ENCODE peak calls at places on chromosome 9, in six cellular contexts. One of them, this sample, is unnamed. For H3K9me3, the result is how much of the 10 kb centered on the place peaks cover.

GRCh38 chr9:87883990-87884389 is 1.3 kb downstream of the SPATA31E1 start:
- DNase-seq in gastrocnemius medialis: no peak
- DNase-seq in prostate gland: peak
- DNase-seq in WERI-Rb-1: peak
- DNase-seq in tibial artery: no peak
- DNase-seq in heart right ventricle: no peak
- DNase-seq in this sample: no peak

GRCh38 chr9:127684576-127684975 is 22.2 kb upstream of the CFAP157 start:
- DNase-seq in heart right ventricle: no peak
- DNase-seq in WERI-Rb-1: no peak
- DNase-seq in prostate gland: no peak
- DNase-seq in tibial artery: no peak
- DNase-seq in gastrocnemius medialis: no peak
- DNase-seq in this sample: no peak

GRCh38 chr9:132049900-132050299 is 29.8 kb downstream of the MED27 start:
- DNase-seq in heart right ventricle: no peak
- DNase-seq in tibial artery: no peak
- DNase-seq in WERI-Rb-1: no peak
- DNase-seq in gastrocnemius medialis: no peak
- DNase-seq in prostate gland: no peak
- DNase-seq in this sample: no peak

GRCh38 chr9:97900738-97901565 is 21.3 kb downstream of the TRMO start:
- DNase-seq in prostate gland: no peak
- DNase-seq in heart right ventricle: no peak
- DNase-seq in WERI-Rb-1: peak
- DNase-seq in tibial artery: no peak
- DNase-seq in gastrocnemius medialis: no peak
- DNase-seq in this sample: no peak

GRCh38 chr9:129111762-129112151 is 542 bp downstream of the PTPA start:
- DNase-seq in tibial artery: no peak
- DNase-seq in gastrocnemius medialis: no peak
- DNase-seq in prostate gland: peak
- DNase-seq in WERI-Rb-1: peak
- DNase-seq in heart right ventricle: no peak
- DNase-seq in this sample: peak

GRCh38 chr9:128159073-128159783 is 837 bp upstream of the BBLN start:
- DNase-seq in heart right ventricle: no peak
- DNase-seq in gastrocnemius medialis: no peak
- DNase-seq in tibial artery: no peak
- DNase-seq in prostate gland: no peak
- DNase-seq in WERI-Rb-1: no peak
- DNase-seq in this sample: peak

GRCh38 chr9:74865177-74865576 is 22.5 kb downstream of the TRPM6 start:
- DNase-seq in gastrocnemius medialis: no peak
- DNase-seq in prostate gland: no peak
- DNase-seq in tibial artery: no peak
- DNase-seq in heart right ventricle: no peak
- DNase-seq in WERI-Rb-1: no peak
- DNase-seq in this sample: no peak

GRCh38 chr9:127776195-127776918 is 2.1 kb downstream of the SH2D3C start:
- DNase-seq in WERI-Rb-1: peak
- DNase-seq in heart right ventricle: no peak
- DNase-seq in gastrocnemius medialis: no peak
- DNase-seq in tibial artery: no peak
- DNase-seq in prostate gland: no peak
- DNase-seq in this sample: peak

GRCh38 chr9:96137666-96138429 is 164.1 kb downstream of the HSD17B3 start:
- DNase-seq in WERI-Rb-1: no peak
- DNase-seq in heart right ventricle: no peak
- DNase-seq in prostate gland: no peak
- DNase-seq in tibial artery: no peak
- DNase-seq in gastrocnemius medialis: no peak
- DNase-seq in this sample: no peak

GRCh38 chr9:131179561-131180219 is 54.3 kb downstream of the NUP214 start:
- DNase-seq in WERI-Rb-1: no peak
- DNase-seq in heart right ventricle: no peak
- DNase-seq in tibial artery: no peak
- DNase-seq in gastrocnemius medialis: no peak
- DNase-seq in prostate gland: no peak
- DNase-seq in this sample: no peak

GRCh38 chr9:35604578-35605335 is at the start of gene TESK1:
- DNase-seq in WERI-Rb-1: peak
- DNase-seq in heart right ventricle: peak
- DNase-seq in tibial artery: peak
- DNase-seq in gastrocnemius medialis: peak
- DNase-seq in prostate gland: peak
- DNase-seq in this sample: peak

GRCh38 chr9:127603226-127603625 is 8.9 kb upstream of the STXBP1 start:
- DNase-seq in heart right ventricle: no peak
- DNase-seq in prostate gland: no peak
- DNase-seq in tibial artery: no peak
- DNase-seq in gastrocnemius medialis: no peak
- DNase-seq in WERI-Rb-1: no peak
- DNase-seq in this sample: no peak

GRCh38 chr9:96423985-96424336 is 5.8 kb upstream of the ZNF367 start:
- DNase-seq in heart right ventricle: no peak
- DNase-seq in gastrocnemius medialis: no peak
- DNase-seq in tibial artery: no peak
- DNase-seq in WERI-Rb-1: no peak
- DNase-seq in prostate gland: peak
- DNase-seq in this sample: no peak

GRCh38 chr9:36749461-36749860 is 176.8 kb downstream of the MELK start:
- DNase-seq in WERI-Rb-1: no peak
- DNase-seq in heart right ventricle: no peak
- DNase-seq in tibial artery: no peak
- DNase-seq in gastrocnemius medialis: no peak
- DNase-seq in prostate gland: no peak
- DNase-seq in this sample: no peak

GRCh38 chr9:71003346-71003745 is 118.1 kb downstream of the TRPM3 start:
- DNase-seq in prostate gland: no peak
- DNase-seq in WERI-Rb-1: no peak
- DNase-seq in tibial artery: no peak
- DNase-seq in gastrocnemius medialis: no peak
- DNase-seq in heart right ventricle: no peak
- DNase-seq in this sample: no peak

GRCh38 chr9:5140151-5140550 is 45.3 kb downstream of the INSL6 start:
- DNase-seq in prostate gland: no peak
- DNase-seq in heart right ventricle: no peak
- DNase-seq in tibial artery: no peak
- DNase-seq in gastrocnemius medialis: no peak
- DNase-seq in WERI-Rb-1: no peak
- DNase-seq in this sample: no peak

GRCh38 chr9:125433461-125434001 is 171.9 kb downstream of the GAPVD1 start:
- DNase-seq in WERI-Rb-1: no peak
- DNase-seq in heart right ventricle: no peak
- DNase-seq in prostate gland: no peak
- DNase-seq in tibial artery: peak
- DNase-seq in gastrocnemius medialis: no peak
- DNase-seq in this sample: no peak

GRCh38 chr9:79489241-79490000 is 82.3 kb upstream of the TLE4 start:
- DNase-seq in prostate gland: peak
- DNase-seq in WERI-Rb-1: no peak
- DNase-seq in tibial artery: peak
- DNase-seq in gastrocnemius medialis: no peak
- DNase-seq in heart right ventricle: no peak
- DNase-seq in this sample: no peak

GRCh38 chr9:78357165-78357873 is 60.4 kb downstream of the PSAT1 start:
- DNase-seq in prostate gland: no peak
- DNase-seq in WERI-Rb-1: no peak
- DNase-seq in heart right ventricle: no peak
- DNase-seq in tibial artery: no peak
- DNase-seq in gastrocnemius medialis: no peak
- DNase-seq in this sample: no peak

GRCh38 chr9:8604201-8604600 is 804.6 kb upstream of the DMAC1 start:
- DNase-seq in heart right ventricle: no peak
- DNase-seq in prostate gland: no peak
- DNase-seq in tibial artery: no peak
- DNase-seq in gastrocnemius medialis: no peak
- DNase-seq in WERI-Rb-1: no peak
- DNase-seq in this sample: no peak

GRCh38 chr9:17005085-17005484 is 129.8 kb upstream of the CNTLN start:
- DNase-seq in WERI-Rb-1: no peak
- DNase-seq in tibial artery: peak
- DNase-seq in gastrocnemius medialis: no peak
- DNase-seq in heart right ventricle: peak
- DNase-seq in prostate gland: peak
- DNase-seq in this sample: no peak

GRCh38 chr9:88820055-88820454 is 171.2 kb upstream of the S1PR3 start:
- DNase-seq in heart right ventricle: no peak
- DNase-seq in prostate gland: no peak
- DNase-seq in tibial artery: no peak
- DNase-seq in WERI-Rb-1: no peak
- DNase-seq in gastrocnemius medialis: no peak
- DNase-seq in this sample: no peak

GRCh38 chr9:31519011-31519410 is 865.4 kb upstream of the ACO1 start:
- DNase-seq in gastrocnemius medialis: no peak
- DNase-seq in WERI-Rb-1: peak
- DNase-seq in heart right ventricle: no peak
- DNase-seq in prostate gland: no peak
- DNase-seq in tibial artery: no peak
- DNase-seq in this sample: no peak

GRCh38 chr9:130041648-130042405 is 1.2 kb downstream of the FNBP1 start:
- DNase-seq in tibial artery: peak
- DNase-seq in gastrocnemius medialis: no peak
- DNase-seq in WERI-Rb-1: peak
- DNase-seq in prostate gland: no peak
- DNase-seq in heart right ventricle: peak
- DNase-seq in this sample: no peak

GRCh38 chr9:127207734-127208410 is 56.7 kb upstream of the GARNL3 start:
- DNase-seq in gastrocnemius medialis: no peak
- DNase-seq in tibial artery: no peak
- DNase-seq in heart right ventricle: no peak
- DNase-seq in prostate gland: no peak
- DNase-seq in WERI-Rb-1: no peak
- DNase-seq in this sample: no peak

GRCh38 chr9:123473226-123473625 is 117.2 kb downstream of the CRB2 start:
- DNase-seq in tibial artery: no peak
- DNase-seq in WERI-Rb-1: no peak
- DNase-seq in prostate gland: no peak
- DNase-seq in gastrocnemius medialis: no peak
- DNase-seq in heart right ventricle: no peak
- DNase-seq in this sample: no peak

GRCh38 chr9:120443976-120444375 is 136.0 kb downstream of the CDK5RAP2 start:
- DNase-seq in prostate gland: no peak
- DNase-seq in heart right ventricle: no peak
- DNase-seq in gastrocnemius medialis: no peak
- DNase-seq in tibial artery: no peak
- DNase-seq in WERI-Rb-1: no peak
- DNase-seq in this sample: no peak

GRCh38 chr9:101479337-101480045 is 43.9 kb upstream of the ALDOB start:
- DNase-seq in heart right ventricle: no peak
- DNase-seq in gastrocnemius medialis: no peak
- DNase-seq in tibial artery: no peak
- DNase-seq in WERI-Rb-1: peak
- DNase-seq in prostate gland: peak
- DNase-seq in this sample: no peak

DNA sequence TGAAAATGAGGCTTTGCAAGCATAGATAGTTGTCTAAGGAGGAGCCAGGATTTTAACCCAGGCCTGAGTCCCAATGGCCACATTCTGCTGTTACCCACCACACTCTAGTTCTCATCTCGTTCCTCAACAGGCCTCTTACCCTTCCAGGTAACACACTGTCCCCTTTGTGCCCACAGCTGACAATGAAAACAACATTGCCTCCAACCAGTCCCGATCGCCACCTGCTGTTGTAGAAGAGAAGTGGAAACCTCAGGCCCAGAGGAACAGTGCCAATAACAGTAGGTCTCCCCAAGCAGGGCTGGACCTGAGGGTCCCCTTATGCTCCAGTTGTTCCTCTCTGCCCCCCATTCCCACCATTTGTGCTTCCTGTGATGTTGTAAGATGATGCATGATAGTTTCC is 30.4 kb downstream of the AMBP start:
- DNase-seq in tibial artery: peak
- DNase-seq in prostate gland: no peak
- DNase-seq in WERI-Rb-1: peak
- DNase-seq in gastrocnemius medialis: no peak
- DNase-seq in heart right ventricle: no peak
- DNase-seq in this sample: no peak
- TF ChIP-seq CTCF in tibial artery: no peak
- TF ChIP-seq CTCF in prostate gland: no peak
- TF ChIP-seq CTCF in WERI-Rb-1: peak
- TF ChIP-seq CTCF in gastrocnemius medialis: no peak
- TF ChIP-seq CTCF in heart right ventricle: no peak
- TF ChIP-seq CTCF in this sample: no peak

GRCh38 chr9:109224751-109225150 is 57.7 kb upstream of the FRRS1L start:
- DNase-seq in heart right ventricle: no peak
- DNase-seq in WERI-Rb-1: peak
- DNase-seq in prostate gland: no peak
- DNase-seq in tibial artery: no peak
- DNase-seq in gastrocnemius medialis: no peak
- DNase-seq in this sample: no peak
- H3K4me3 ChIP-seq in heart right ventricle: no peak
- H3K4me3 ChIP-seq in WERI-Rb-1: no peak
- H3K4me3 ChIP-seq in prostate gland: no peak
- H3K4me3 ChIP-seq in tibial artery: no peak
- H3K4me3 ChIP-seq in gastrocnemius medialis: no peak
- H3K4me3 ChIP-seq in this sample: no peak

DNA sequence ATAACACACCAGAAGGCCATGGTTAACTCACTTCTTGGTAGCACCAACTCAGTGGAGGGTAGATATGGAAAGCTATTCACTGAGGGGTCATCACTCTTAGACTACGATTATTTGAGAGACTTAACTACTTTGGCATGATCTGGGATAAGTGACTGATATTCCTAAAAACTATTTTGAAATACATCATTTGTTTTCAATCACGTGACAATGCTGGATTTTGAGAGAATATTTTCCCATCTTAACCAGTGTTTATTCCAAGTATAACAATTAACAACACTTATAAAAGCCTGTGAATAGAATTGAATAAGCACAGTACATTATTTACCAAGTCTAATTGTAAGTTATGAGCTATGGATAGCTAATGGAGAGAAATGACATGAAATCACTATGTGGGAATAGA is 22.4 kb upstream of the CYLC2 start:
- DNase-seq in gastrocnemius medialis: no peak
- DNase-seq in WERI-Rb-1: no peak
- DNase-seq in heart right ventricle: no peak
- DNase-seq in tibial artery: no peak
- DNase-seq in prostate gland: no peak
- DNase-seq in this sample: no peak
- H3K9me3 ChIP-seq in gastrocnemius medialis: under half
- H3K9me3 ChIP-seq in WERI-Rb-1: under half
- H3K9me3 ChIP-seq in heart right ventricle: under half
- H3K9me3 ChIP-seq in tibial artery: under half
- H3K9me3 ChIP-seq in prostate gland: under half
- H3K9me3 ChIP-seq in this sample: under half

DNA sequence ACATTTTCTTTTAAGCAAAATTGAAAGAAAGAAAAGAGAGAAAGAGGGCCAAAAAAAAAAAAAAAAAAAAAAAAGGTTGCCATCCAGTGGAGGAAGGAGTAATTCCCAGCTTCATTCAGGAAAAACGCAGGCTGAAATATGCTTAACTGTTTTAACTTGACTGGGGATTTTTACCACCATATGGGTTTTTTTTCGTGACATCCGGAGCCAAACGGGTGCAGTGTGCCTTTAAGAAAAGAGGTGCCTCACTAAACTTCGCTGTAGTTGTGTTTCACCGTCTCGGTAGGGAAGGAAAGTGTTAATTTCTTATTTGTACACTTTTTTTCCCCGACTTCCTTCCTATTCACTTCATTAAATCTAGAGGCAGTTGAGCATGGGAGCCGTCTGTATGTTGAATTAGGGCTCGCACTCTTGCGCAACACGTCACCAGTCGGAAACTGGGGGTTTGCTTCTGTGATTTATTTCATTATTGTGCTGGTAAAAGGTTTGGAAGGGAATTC is 143.0 kb downstream of the SMARCA2 start:
- DNase-seq in prostate gland: peak
- DNase-seq in tibial artery: no peak
- DNase-seq in WERI-Rb-1: no peak
- DNase-seq in heart right ventricle: peak
- DNase-seq in gastrocnemius medialis: peak
- DNase-seq in this sample: peak
- TF ChIP-seq CTCF in prostate gland: no peak
- TF ChIP-seq CTCF in tibial artery: peak
- TF ChIP-seq CTCF in WERI-Rb-1: no peak
- TF ChIP-seq CTCF in heart right ventricle: no peak
- TF ChIP-seq CTCF in gastrocnemius medialis: peak
- TF ChIP-seq CTCF in this sample: no peak

This sample was measured in lung.